ENCODE peak calls at places on chromosomes 13 and 19, in six cellular contexts. L is CD4-positive, alpha-beta T cell; C is upper lobe of left lung; D is psoas muscle; U is heart left ventricle; X is left ventricle myocardium inferior. I is an unnamed sample.

GRCh38 chr13:31166591-31166990 is 4.9 kb upstream of the HSPH1 start:
- DNase-seq in L (no peak), C (no peak), D (no peak), U (no peak), X (no peak), I (no peak)

GRCh38 chr19:28764066-28764465 is 448.9 kb downstream of the UQCRFS1 start:
- DNase-seq in L (no peak), C (no peak), D (no peak), U (no peak), X (no peak), I (no peak)

GRCh38 chr13:24684600-24684998 is 4.4 kb downstream of the ATP12A start:
- DNase-seq in L (no peak), C (no peak), D (no peak), U (no peak), X (no peak), I (no peak)

GRCh38 chr13:20399961-20400360 is 125.7 kb downstream of the CRYL1 start:
- DNase-seq in L (no peak), C (peak; percentile 13), D (no peak), U (no peak), X (no peak), I (no peak)

GRCh38 chr19:28213476-28214082 is 999.4 kb downstream of the UQCRFS1 start:
- DNase-seq in L (no peak), C (no peak), D (no peak), U (no peak), X (no peak), I (no peak)

GRCh38 chr13:24135674-24136300 is 24.7 kb upstream of the SPATA13 start:
- DNase-seq in L (no peak), C (no peak), D (no peak), U (no peak), X (no peak), I (no peak)

GRCh38 chr13:113775451-113776145 is 16.6 kb downstream of the TMEM255B start:
- DNase-seq in L (no peak), C (no peak), D (no peak), U (no peak), X (no peak), I (no peak)

GRCh38 chr19:40691421-40692211 is 1.2 kb upstream of the NUMBL start:
- DNase-seq in L (no peak), C (no peak), D (no peak), U (peak; percentile 38), X (no peak), I (no peak)

GRCh38 chr19:42059196-42059595 is 10.8 kb downstream of the GRIK5 start:
- DNase-seq in L (no peak), C (no peak), D (no peak), U (no peak), X (no peak), I (no peak)
- H3K27me3 ChIP-seq in L (no peaks in the 10 kb centered on the region), C (no peaks in the 10 kb centered on the region), D (no peaks in the 10 kb centered on the region), U (no peaks in the 10 kb centered on the region), X (no peaks in the 10 kb centered on the region), I (no peaks in the 10 kb centered on the region)

GRCh38 chr19:1289395-1290244 is 3.9 kb downstream of the EFNA2 start:
- DNase-seq in L (no peak), C (no peak), D (no peak), U (no peak), X (no peak), I (no peak)
- H3K27me3 ChIP-seq in L (peaks cover 70% of the 10 kb centered on the region), C (peaks cover 12% of the 10 kb centered on the region), D (no peaks in the 10 kb centered on the region), U (peaks cover 30% of the 10 kb centered on the region), X (peaks cover 96% of the 10 kb centered on the region), I (peaks cover 94% of the 10 kb centered on the region)

GRCh38 chr13:112053167-112053743 is 13.7 kb upstream of the SOX1 start:
- DNase-seq in L (no peak), C (no peak), D (no peak), U (no peak), X (no peak), I (no peak)
- H3K27me3 ChIP-seq in L (peaks cover 93% of the 10 kb centered on the region), C (peaks cover 23% of the 10 kb centered on the region), D (peaks cover 9% of the 10 kb centered on the region), U (peaks cover 57% of the 10 kb centered on the region), X (peaks cover 100% of the 10 kb centered on the region), I (peaks cover 98% of the 10 kb centered on the region)

GRCh38 chr19:18860725-18861124 is 29.0 kb downstream of the UPF1 start:
- DNase-seq in L (no peak), C (no peak), D (peak; percentile 9), U (no peak), X (no peak), I (no peak)

GRCh38 chr19:18860302-18860700 is 28.5 kb downstream of the UPF1 start:
- DNase-seq in L (no peak), C (no peak), D (no peak), U (no peak), X (no peak), I (no peak)

GRCh38 chr19:18859676-18860301 is 28.0 kb downstream of the UPF1 start:
- DNase-seq in L (no peak), C (no peak), D (peak; percentile 30), U (peak; percentile 55), X (no peak), I (no peak)

GRCh38 chr19:18861917-18862316 is 30.2 kb downstream of the UPF1 start:
- DNase-seq in L (no peak), C (no peak), D (peak; percentile 6), U (no peak), X (no peak), I (no peak)

DNA sequence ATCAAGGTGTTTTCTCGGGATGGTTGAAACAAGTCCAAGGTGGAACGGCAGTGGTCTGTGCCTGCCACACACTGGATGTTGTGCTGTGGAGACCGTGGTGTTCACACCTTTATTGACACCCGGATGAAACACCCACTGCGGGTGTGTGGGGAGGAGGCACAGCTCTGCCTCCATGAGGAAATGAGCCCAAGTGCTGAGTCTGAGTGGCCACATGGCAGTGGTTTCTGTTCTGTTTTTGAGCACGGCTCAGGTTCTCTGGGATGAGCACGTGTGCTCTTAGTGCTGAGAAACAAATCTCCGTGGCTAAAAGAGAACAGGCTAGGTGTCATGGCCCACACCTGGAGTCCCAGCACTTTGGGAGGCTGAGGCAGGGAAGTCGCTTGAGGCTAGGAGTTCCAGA is 29.5 kb downstream of the UPF1 start:
- DNase-seq in L (no peak), C (no peak), D (no peak), U (no peak), X (no peak), I (no peak)
- H3K27me3 ChIP-seq in L (no peaks in the 10 kb centered on the region), C (no peaks in the 10 kb centered on the region), D (no peaks in the 10 kb centered on the region), U (no peaks in the 10 kb centered on the region), X (no peaks in the 10 kb centered on the region), I (no peaks in the 10 kb centered on the region)

GRCh38 chr19:3842948-3843347 is 25.9 kb downstream of the ZFR2 start:
- DNase-seq in L (no peak), C (no peak), D (no peak), U (no peak), X (no peak), I (no peak)

GRCh38 chr19:3837922-3838321 is 30.9 kb downstream of the ZFR2 start:
- DNase-seq in L (no peak), C (no peak), D (no peak), U (no peak), X (no peak), I (no peak)

GRCh38 chr19:3838661-3839060 is 30.2 kb downstream of the ZFR2 start:
- DNase-seq in L (no peak), C (no peak), D (no peak), U (no peak), X (no peak), I (no peak)

GRCh38 chr19:3837332-3837731 is 31.5 kb downstream of the ZFR2 start:
- DNase-seq in L (no peak), C (no peak), D (no peak), U (no peak), X (no peak), I (no peak)

DNA sequence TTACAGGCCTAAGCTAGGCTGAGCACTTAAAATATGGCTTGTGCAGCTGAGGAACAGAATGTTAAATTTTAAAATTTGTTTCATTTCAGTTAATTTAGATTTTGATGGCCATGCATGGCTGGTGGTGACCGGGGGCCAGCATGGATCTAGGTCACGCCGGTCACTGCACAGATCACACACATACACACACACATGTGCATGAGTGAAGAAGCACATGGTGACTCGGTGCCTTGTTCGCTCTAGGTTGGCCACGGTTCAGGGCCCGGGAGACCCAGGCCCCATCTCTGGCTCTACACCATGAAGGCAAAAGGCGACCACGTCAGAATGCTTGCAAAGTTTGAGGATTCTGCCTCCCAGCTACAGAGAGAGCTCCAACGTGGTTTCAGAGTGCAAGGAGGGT is 28.0 kb downstream of the ZFR2 start:
- DNase-seq in L (no peak), C (no peak), D (no peak), U (no peak), X (no peak), I (no peak)
- H3K27me3 ChIP-seq in L (no peaks in the 10 kb centered on the region), C (no peaks in the 10 kb centered on the region), D (no peaks in the 10 kb centered on the region), U (no peaks in the 10 kb centered on the region), X (peaks cover 20% of the 10 kb centered on the region), I (peaks cover 4% of the 10 kb centered on the region)

I was measured in heart right ventricle.